ENCODE peak calls at places on chromosomes 16 and 17, in ten cellular contexts. K is NCI-H2081; N is K562; H is fibroblast of the aortic adventitia; D is HS-5; U is esophagus squamous epithelium; E is dorsolateral prefrontal cortex; Z is KG1; J is MV-4-11; S is stimulated activated CD4-positive, alpha-beta T cell treated with anti-CD3 and anti-CD28 coated beads, Interleukin-2, amount 100 ng/mL, for 24 hours. L is an unnamed sample.

GRCh38 chr16:56421976-56422669 is 3.2 kb downstream of the AMFR start:
- DNase-seq in K (no peak), N (peak), H (no peak), D (no peak), U (no peak), E (no peak), Z (no peak), J (no peak), S (no peak), L (no peak)

GRCh38 chr16:997440-998051 is 16.0 kb downstream of the SOX8 start:
- DNase-seq in K (no peak), N (no peak), H (peak), D (no peak), U (no peak), E (peak), Z (no peak), J (no peak), S (peak), L (no peak)

GRCh38 chr17:45146616-45147101 is 1.6 kb upstream of the HEXIM1 start:
- DNase-seq in K (no peak), N (peak), H (peak), D (no peak), U (no peak), E (no peak), Z (no peak), J (no peak), S (no peak), L (no peak)

GRCh38 chr17:31417051-31417792 is 25.7 kb downstream of the RAB11FIP4 start:
- DNase-seq in K (no peak), N (no peak), H (no peak), D (no peak), U (no peak), E (no peak), Z (no peak), J (no peak), S (no peak), L (no peak)

GRCh38 chr16:89370081-89370511 is 120.3 kb downstream of the ANKRD11 start:
- DNase-seq in K (no peak), N (no peak), H (peak), D (no peak), U (no peak), E (no peak), Z (no peak), J (no peak), S (no peak), L (no peak)

GRCh38 chr16:47016700-47017133 is 43.2 kb upstream of the DNAJA2 start:
- DNase-seq in K (no peak), N (no peak), H (no peak), D (no peak), U (no peak), E (no peak), Z (peak), J (peak), S (peak), L (no peak)

GRCh38 chr17:17414316-17414937 is 62.4 kb upstream of the MED9 start:
- DNase-seq in K (no peak), N (no peak), H (peak), D (no peak), U (no peak), E (peak), Z (no peak), J (no peak), S (no peak), L (no peak)

GRCh38 chr17:80195671-80196529 is 24.2 kb downstream of the SGSH start:
- DNase-seq in K (no peak), N (peak), H (peak), D (no peak), U (no peak), E (no peak), Z (no peak), J (peak), S (peak), L (no peak)

GRCh38 chr17:58233547-58233946 is 4.8 kb upstream of the LPO start:
- DNase-seq in K (no peak), N (no peak), H (no peak), D (no peak), U (no peak), E (no peak), Z (no peak), J (peak), S (no peak), L (no peak)

GRCh38 chr16:70579648-70580630 is 56.3 kb downstream of the SF3B3 start:
- DNase-seq in K (no peak), N (peak), H (no peak), D (no peak), U (no peak), E (no peak), Z (no peak), J (no peak), S (no peak), L (no peak)

GRCh38 chr17:63165420-63165819 is 199.4 kb downstream of the TANC2 start:
- DNase-seq in K (no peak), N (no peak), H (no peak), D (no peak), U (no peak), E (no peak), Z (no peak), J (peak), S (no peak), L (no peak)

GRCh38 chr16:75660321-75660720 is 12.7 kb downstream of the TERF2IP start:
- DNase-seq in K (no peak), N (no peak), H (no peak), D (no peak), U (no peak), E (peak), Z (no peak), J (no peak), S (no peak), L (no peak)

GRCh38 chr17:49327835-49328784 is 33.9 kb downstream of the ZNF652 start:
- DNase-seq in K (no peak), N (peak), H (peak), D (no peak), U (no peak), E (no peak), Z (no peak), J (peak), S (no peak), L (no peak)

GRCh38 chr16:67667817-67668494 is 1.3 kb downstream of the C16orf86 start:
- DNase-seq in K (peak), N (peak), H (peak), D (peak), U (peak), E (peak), Z (peak), J (peak), S (peak), L (peak)

GRCh38 chr16:87765473-87765775 is 362 bp downstream of the KLHDC4 start:
- DNase-seq in K (no peak), N (peak), H (no peak), D (no peak), U (no peak), E (no peak), Z (no peak), J (no peak), S (peak), L (no peak)

GRCh38 chr16:67265834-67266233 is 13.5 kb upstream of the PLEKHG4 start:
- DNase-seq in K (no peak), N (no peak), H (no peak), D (no peak), U (no peak), E (no peak), Z (no peak), J (no peak), S (no peak), L (no peak)

GRCh38 chr16:49652441-49653175 is 203.3 kb downstream of the ZNF423 start:
- DNase-seq in K (no peak), N (no peak), H (peak), D (no peak), U (no peak), E (no peak), Z (no peak), J (no peak), S (no peak), L (no peak)

GRCh38 chr16:50160495-50161164 is 7.5 kb downstream of the TENT4B start:
- DNase-seq in K (no peak), N (peak), H (peak), D (no peak), U (no peak), E (no peak), Z (no peak), J (no peak), S (no peak), L (no peak)

GRCh38 chr16:1944612-1945199 is 1.7 kb upstream of the MSRB1 start:
- DNase-seq in K (no peak), N (no peak), H (no peak), D (no peak), U (no peak), E (no peak), Z (no peak), J (no peak), S (no peak), L (no peak)

GRCh38 chr16:75203106-75203505 is 3.9 kb downstream of the CTRB2 start:
- DNase-seq in K (no peak), N (no peak), H (no peak), D (no peak), U (no peak), E (no peak), Z (no peak), J (no peak), S (no peak), L (no peak)